ENCODE peak calls at places on chromosomes 1 and 21, in six cellular contexts. One of them, this sample, is unnamed.

GRCh38 chr1:19074361-19074901 is 118.0 kb upstream of the IFFO2 start:
- DNase-seq in cardiac fibroblast: no peak
- DNase-seq in AG04450: no peak
- DNase-seq in fibroblast of mammary gland: no peak
- DNase-seq in fibroblast of the aortic adventitia: no peak
- DNase-seq in fibroblast of lung: peak; percentile 36
- DNase-seq in this sample: no peak

GRCh38 chr1:11515403-11516300 is 36.7 kb downstream of the DISP3 start:
- DNase-seq in cardiac fibroblast: no peak
- DNase-seq in AG04450: no peak
- DNase-seq in fibroblast of mammary gland: no peak
- DNase-seq in fibroblast of the aortic adventitia: no peak
- DNase-seq in fibroblast of lung: no peak
- DNase-seq in this sample: no peak

GRCh38 chr1:172971241-172971640 is 79.5 kb downstream of the TNFSF18 start:
- DNase-seq in cardiac fibroblast: no peak
- DNase-seq in AG04450: no peak
- DNase-seq in fibroblast of mammary gland: no peak
- DNase-seq in fibroblast of the aortic adventitia: no peak
- DNase-seq in fibroblast of lung: no peak
- DNase-seq in this sample: no peak

GRCh38 chr1:63643926-63644325 is 50.7 kb downstream of the PGM1 start:
- DNase-seq in cardiac fibroblast: no peak
- DNase-seq in AG04450: no peak
- DNase-seq in fibroblast of mammary gland: no peak
- DNase-seq in fibroblast of the aortic adventitia: no peak
- DNase-seq in fibroblast of lung: no peak
- DNase-seq in this sample: no peak

GRCh38 chr1:165364432-165365133 is 8.1 kb upstream of the LMX1A start:
- DNase-seq in cardiac fibroblast: no peak
- DNase-seq in AG04450: no peak
- DNase-seq in fibroblast of mammary gland: peak; percentile 76
- DNase-seq in fibroblast of the aortic adventitia: peak; percentile 59
- DNase-seq in fibroblast of lung: no peak
- DNase-seq in this sample: no peak

GRCh38 chr1:177517556-177517955 is 346.8 kb downstream of the BRINP2 start:
- DNase-seq in cardiac fibroblast: peak; percentile 29
- DNase-seq in AG04450: no peak
- DNase-seq in fibroblast of mammary gland: peak; percentile 62
- DNase-seq in fibroblast of the aortic adventitia: peak; percentile 36
- DNase-seq in fibroblast of lung: peak; percentile 83
- DNase-seq in this sample: peak; percentile 4

GRCh38 chr1:18703041-18703621 is 72.5 kb downstream of the PAX7 start:
- DNase-seq in cardiac fibroblast: no peak
- DNase-seq in AG04450: no peak
- DNase-seq in fibroblast of mammary gland: peak; percentile 10
- DNase-seq in fibroblast of the aortic adventitia: no peak
- DNase-seq in fibroblast of lung: no peak
- DNase-seq in this sample: no peak

GRCh38 chr1:36542962-36543515 is 60.3 kb upstream of the CSF3R start:
- DNase-seq in cardiac fibroblast: no peak
- DNase-seq in AG04450: no peak
- DNase-seq in fibroblast of mammary gland: no peak
- DNase-seq in fibroblast of the aortic adventitia: no peak
- DNase-seq in fibroblast of lung: no peak
- DNase-seq in this sample: no peak

GRCh38 chr1:222347627-222348026 is 200.3 kb downstream of the HHIPL2 start:
- DNase-seq in cardiac fibroblast: no peak
- DNase-seq in AG04450: no peak
- DNase-seq in fibroblast of mammary gland: no peak
- DNase-seq in fibroblast of the aortic adventitia: no peak
- DNase-seq in fibroblast of lung: no peak
- DNase-seq in this sample: no peak

GRCh38 chr1:39900662-39901485 is 843 bp downstream of the MYCL start:
- DNase-seq in cardiac fibroblast: no peak
- DNase-seq in AG04450: no peak
- DNase-seq in fibroblast of mammary gland: no peak
- DNase-seq in fibroblast of the aortic adventitia: no peak
- DNase-seq in fibroblast of lung: no peak
- DNase-seq in this sample: peak; percentile 31

GRCh38 chr1:228224198-228225164 is 16.6 kb downstream of the OBSCN start:
- DNase-seq in cardiac fibroblast: no peak
- DNase-seq in AG04450: no peak
- DNase-seq in fibroblast of mammary gland: no peak
- DNase-seq in fibroblast of the aortic adventitia: no peak
- DNase-seq in fibroblast of lung: no peak
- DNase-seq in this sample: no peak

GRCh38 chr1:169892819-169893644 is 664 bp downstream of the SCYL3 start:
- DNase-seq in cardiac fibroblast: peak; percentile 49
- DNase-seq in AG04450: no peak
- DNase-seq in fibroblast of mammary gland: no peak
- DNase-seq in fibroblast of the aortic adventitia: peak; percentile 37
- DNase-seq in fibroblast of lung: peak; percentile 23
- DNase-seq in this sample: peak; percentile 43

GRCh38 chr1:111571987-111572386 is 47.6 kb upstream of the RAP1A start:
- DNase-seq in cardiac fibroblast: peak; percentile 62
- DNase-seq in AG04450: peak; percentile 41
- DNase-seq in fibroblast of mammary gland: peak; percentile 80
- DNase-seq in fibroblast of the aortic adventitia: peak; percentile 76
- DNase-seq in fibroblast of lung: peak; percentile 79
- DNase-seq in this sample: peak; percentile 48

GRCh38 chr21:45698493-45698947 is 55.0 kb downstream of the PCBP3 start:
- DNase-seq in cardiac fibroblast: peak; percentile 98
- DNase-seq in AG04450: peak; percentile 55
- DNase-seq in fibroblast of mammary gland: peak; percentile 100
- DNase-seq in fibroblast of the aortic adventitia: peak; percentile 98
- DNase-seq in fibroblast of lung: peak; percentile 94
- DNase-seq in this sample: peak; percentile 85

GRCh38 chr1:235402457-235403200 is 35.4 kb downstream of the TBCE start:
- DNase-seq in cardiac fibroblast: no peak
- DNase-seq in AG04450: no peak
- DNase-seq in fibroblast of mammary gland: no peak
- DNase-seq in fibroblast of the aortic adventitia: no peak
- DNase-seq in fibroblast of lung: peak; percentile 7
- DNase-seq in this sample: peak; percentile 43

GRCh38 chr1:61119085-61119484 is 36.7 kb downstream of the NFIA start:
- DNase-seq in cardiac fibroblast: no peak
- DNase-seq in AG04450: no peak
- DNase-seq in fibroblast of mammary gland: peak; percentile 58
- DNase-seq in fibroblast of the aortic adventitia: no peak
- DNase-seq in fibroblast of lung: no peak
- DNase-seq in this sample: no peak
- TF ChIP-seq CTCF in cardiac fibroblast: no peak
- TF ChIP-seq CTCF in AG04450: no peak
- TF ChIP-seq CTCF in fibroblast of mammary gland: no peak
- TF ChIP-seq CTCF in fibroblast of the aortic adventitia: no peak
- TF ChIP-seq CTCF in fibroblast of lung: no peak
- TF ChIP-seq CTCF in this sample: no peak

DNA sequence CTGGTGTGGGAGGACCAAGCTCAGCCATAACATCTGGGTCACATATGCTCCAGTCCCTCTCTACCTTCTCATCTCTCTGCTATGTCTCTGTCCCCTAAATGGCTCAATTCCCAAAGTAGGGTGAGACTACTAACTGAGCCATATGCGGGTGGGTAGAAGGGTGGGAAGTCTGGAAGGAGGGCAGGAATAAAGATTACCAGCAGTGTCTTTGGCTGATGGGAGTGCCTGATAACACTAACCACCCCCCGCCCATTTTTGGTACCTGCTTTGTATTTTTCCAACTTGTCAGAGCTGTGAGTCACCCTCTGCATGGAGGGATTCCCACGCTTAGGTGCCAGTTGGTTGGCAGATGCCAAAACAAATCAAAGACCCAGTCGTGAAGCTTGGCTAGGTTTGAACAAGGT is 14.9 kb upstream of the SSBP3 start:
- DNase-seq in cardiac fibroblast: no peak
- DNase-seq in AG04450: no peak
- DNase-seq in fibroblast of mammary gland: peak; percentile 58
- DNase-seq in fibroblast of the aortic adventitia: no peak
- DNase-seq in fibroblast of lung: peak; percentile 16
- DNase-seq in this sample: no peak
- H3K4me3 ChIP-seq in cardiac fibroblast: no peak overlapping the region
- H3K4me3 ChIP-seq in AG04450: no peak overlapping the region
- H3K4me3 ChIP-seq in fibroblast of mammary gland: no peak overlapping the region
- H3K4me3 ChIP-seq in fibroblast of the aortic adventitia: no peak overlapping the region
- H3K4me3 ChIP-seq in fibroblast of lung: no peak overlapping the region
- H3K4me3 ChIP-seq in this sample: no peak overlapping the region

DNA sequence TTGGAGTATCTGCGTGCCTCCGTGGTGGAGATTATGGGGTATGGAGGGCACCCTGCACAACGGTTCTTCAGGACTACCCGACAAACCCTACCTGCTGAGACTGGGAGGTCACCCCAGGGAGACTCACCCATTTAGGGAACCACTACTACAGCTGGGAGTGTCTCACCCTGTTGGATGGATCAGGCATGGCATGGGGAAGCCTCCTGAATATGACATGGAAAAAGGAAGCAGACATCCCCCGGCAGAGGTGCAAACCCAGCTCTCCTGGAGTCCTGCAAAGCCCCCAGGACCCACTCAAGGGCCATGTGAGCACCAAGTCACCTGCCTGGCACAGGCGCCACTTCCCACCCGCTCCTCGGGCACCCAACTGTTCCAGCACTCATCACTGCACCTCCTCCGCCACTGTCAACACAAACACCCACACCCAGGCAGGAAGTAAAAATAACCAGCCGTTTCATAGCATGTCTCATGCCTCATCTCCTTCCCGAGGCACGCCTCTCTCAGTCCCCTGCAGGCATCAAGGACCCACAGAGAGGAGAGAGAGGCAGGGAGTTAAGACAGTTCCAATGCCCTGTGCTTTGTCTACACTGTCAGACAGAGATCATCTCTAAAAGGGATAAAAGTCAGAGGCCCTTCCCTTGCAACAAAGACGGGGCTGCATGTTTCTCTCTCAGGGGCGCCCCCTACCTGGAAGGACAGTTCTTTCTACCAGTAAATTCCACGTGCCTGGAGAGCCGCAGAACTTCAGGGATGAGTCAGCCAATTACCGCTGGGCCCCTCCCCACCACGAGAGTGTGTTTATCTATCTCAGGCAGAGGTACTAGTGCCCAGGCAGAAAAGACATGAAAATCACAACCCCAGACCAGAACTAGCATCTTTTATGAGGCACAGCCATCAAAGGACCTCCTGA is 150.1 kb upstream of the SOD1 start:
- DNase-seq in cardiac fibroblast: peak; percentile 11
- DNase-seq in AG04450: no peak
- DNase-seq in fibroblast of mammary gland: peak; percentile 32
- DNase-seq in fibroblast of the aortic adventitia: no peak
- DNase-seq in fibroblast of lung: peak; percentile 41
- DNase-seq in this sample: no peak
- TF ChIP-seq CTCF in cardiac fibroblast: no peak
- TF ChIP-seq CTCF in AG04450: no peak
- TF ChIP-seq CTCF in fibroblast of mammary gland: peak; percentile 8
- TF ChIP-seq CTCF in fibroblast of the aortic adventitia: no peak
- TF ChIP-seq CTCF in fibroblast of lung: no peak
- TF ChIP-seq CTCF in this sample: no peak

DNA sequence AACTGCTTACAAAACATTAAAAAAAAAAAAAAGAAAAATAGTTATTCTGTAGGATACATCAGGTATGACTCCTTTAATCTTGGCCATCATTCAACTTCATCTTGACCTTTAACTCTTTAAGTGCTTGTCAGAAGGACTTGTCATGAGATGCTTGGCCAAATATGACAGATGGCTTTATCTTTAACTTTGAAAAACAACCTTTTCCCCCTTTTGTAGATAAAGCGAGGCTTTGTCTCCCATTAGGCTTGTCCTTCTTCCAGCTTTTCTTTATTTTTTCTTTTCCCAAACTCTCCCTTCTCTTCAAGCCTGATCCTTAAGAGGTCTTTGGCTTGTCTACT is 2.3 kb downstream of the SRSF10 start:
- DNase-seq in cardiac fibroblast: no peak
- DNase-seq in AG04450: no peak
- DNase-seq in fibroblast of mammary gland: peak; percentile 33
- DNase-seq in fibroblast of the aortic adventitia: no peak
- DNase-seq in fibroblast of lung: peak; percentile 20
- DNase-seq in this sample: no peak
- H3K4me3 ChIP-seq in cardiac fibroblast: peak overlapping the region; percentile 97
- H3K4me3 ChIP-seq in AG04450: peak overlapping the region; percentile 94
- H3K4me3 ChIP-seq in fibroblast of mammary gland: peak overlapping the region; percentile 2
- H3K4me3 ChIP-seq in fibroblast of the aortic adventitia: peak overlapping the region; percentile 94
- H3K4me3 ChIP-seq in fibroblast of lung: peak overlapping the region; percentile 99
- H3K4me3 ChIP-seq in this sample: peak overlapping the region; percentile 95

GRCh38 chr1:13516606-13517005 is 2.8 kb upstream of the LRRC38 start:
- DNase-seq in cardiac fibroblast: no peak
- DNase-seq in AG04450: no peak
- DNase-seq in fibroblast of mammary gland: no peak
- DNase-seq in fibroblast of the aortic adventitia: no peak
- DNase-seq in fibroblast of lung: no peak
- DNase-seq in this sample: no peak

GRCh38 chr1:13513885-13514546 is at the start of gene LRRC38:
- DNase-seq in cardiac fibroblast: no peak
- DNase-seq in AG04450: no peak
- DNase-seq in fibroblast of mammary gland: peak; percentile 4
- DNase-seq in fibroblast of the aortic adventitia: no peak
- DNase-seq in fibroblast of lung: no peak
- DNase-seq in this sample: no peak

GRCh38 chr1:13513063-13513884 is 529 bp downstream of the LRRC38 start:
- DNase-seq in cardiac fibroblast: no peak
- DNase-seq in AG04450: no peak
- DNase-seq in fibroblast of mammary gland: no peak
- DNase-seq in fibroblast of the aortic adventitia: no peak
- DNase-seq in fibroblast of lung: no peak
- DNase-seq in this sample: no peak

GRCh38 chr1:13520985-13521384 is 7.2 kb upstream of the LRRC38 start:
- DNase-seq in cardiac fibroblast: no peak
- DNase-seq in AG04450: no peak
- DNase-seq in fibroblast of mammary gland: no peak
- DNase-seq in fibroblast of the aortic adventitia: no peak
- DNase-seq in fibroblast of lung: no peak
- DNase-seq in this sample: no peak

DNA sequence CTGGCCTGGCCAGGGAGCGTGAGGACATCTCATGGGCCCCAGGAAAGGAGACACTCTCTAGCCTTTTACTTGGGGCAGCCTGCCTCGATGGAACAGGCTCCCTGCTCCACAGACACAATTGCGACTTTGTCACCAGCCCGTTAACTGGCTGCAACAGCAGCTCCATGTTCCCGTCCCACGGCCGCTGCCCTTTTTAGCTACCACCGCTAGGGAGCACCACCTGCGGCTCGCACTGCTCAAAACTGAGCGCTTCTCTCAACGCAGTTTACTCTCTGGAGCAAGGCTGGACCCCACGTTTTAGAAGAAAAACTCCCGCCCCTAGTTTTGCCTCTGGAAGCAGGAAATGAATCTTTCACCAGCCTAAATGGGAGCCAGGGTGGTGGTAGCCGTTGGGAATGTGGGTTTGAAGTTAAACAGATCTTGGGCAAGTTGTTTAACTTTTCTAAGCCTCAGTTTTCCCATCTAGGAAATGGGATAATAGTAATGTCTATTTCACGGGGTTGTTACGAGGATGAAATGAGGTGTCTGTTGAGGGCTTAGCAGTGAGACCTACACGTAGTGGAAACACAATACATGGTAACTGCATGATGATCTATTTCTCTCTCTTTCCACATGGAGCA is 3.5 kb upstream of the LRRC38 start:
- DNase-seq in cardiac fibroblast: peak; percentile 12
- DNase-seq in AG04450: no peak
- DNase-seq in fibroblast of mammary gland: peak; percentile 15
- DNase-seq in fibroblast of the aortic adventitia: no peak
- DNase-seq in fibroblast of lung: no peak
- DNase-seq in this sample: peak; percentile 13
- TF ChIP-seq CTCF in cardiac fibroblast: peak; percentile 50
- TF ChIP-seq CTCF in AG04450: no peak
- TF ChIP-seq CTCF in fibroblast of mammary gland: peak; percentile 37
- TF ChIP-seq CTCF in fibroblast of the aortic adventitia: peak; percentile 19
- TF ChIP-seq CTCF in fibroblast of lung: no peak
- TF ChIP-seq CTCF in this sample: peak; percentile 42